ENCODE peak calls at places on chromosomes 16 and 17, in four cellular contexts. C, H, N and G are unnamed samples.
A peak's percentile ranks its signal among the peaks of the same experiment; 100 is the strongest.

GRCh38 chr16:69435977-69436729 is 11.7 kb downstream of the CYB5B start:
- DNase-seq in C (no peak), H (peak; percentile 19), N (no peak), G (no peak)

GRCh38 chr16:84360170-84360569 is 8.2 kb upstream of the ATP2C2 start:
- DNase-seq in N (no peak), H (no peak), C (no peak), G (no peak)

GRCh38 chr16:14354561-14355351 is 275.3 kb downstream of the PARN start:
- DNase-seq in H (no peak), C (no peak), N (no peak), G (no peak)

GRCh38 chr17:74806334-74806733 is 30.2 kb upstream of the NAT9 start:
- DNase-seq in H (no peak), C (no peak), N (no peak), G (no peak)

GRCh38 chr17:21089145-21089544 is 37.6 kb upstream of the DHRS7B start:
- DNase-seq in H (no peak), N (no peak), C (no peak), G (no peak)

GRCh38 chr16:49204191-49204590 is 77.4 kb downstream of the CBLN1 start:
- DNase-seq in H (no peak), C (no peak), N (no peak), G (no peak)

GRCh38 chr16:86019446-86020047 is 120.6 kb downstream of the IRF8 start:
- DNase-seq in C (no peak), H (no peak), N (no peak), G (no peak)

GRCh38 chr17:29838961-29839360 is 91.1 kb downstream of the SSH2 start:
- DNase-seq in H (no peak), C (no peak), N (peak; percentile 38), G (no peak)

GRCh38 chr16:64991011-64991410 is 130.9 kb downstream of the CDH11 start:
- DNase-seq in N (no peak), C (no peak), H (no peak), G (no peak)

GRCh38 chr17:56867948-56868376 is 34.0 kb downstream of the DGKE start:
- DNase-seq in N (no peak), C (no peak), H (no peak), G (no peak)

GRCh38 chr17:66365204-66365524 is 62.8 kb downstream of the PRKCA start:
- DNase-seq in H (no peak), N (no peak), C (no peak), G (no peak)

GRCh38 chr17:27376637-27377547 is 79.4 kb upstream of the KSR1 start:
- DNase-seq in H (no peak), C (no peak), N (no peak), G (no peak)

GRCh38 chr16:962901-963814 is 7.6 kb downstream of the LMF1 start:
- DNase-seq in C (no peak), N (peak; percentile 55), H (peak; percentile 57), G (no peak)

GRCh38 chr16:27642753-27643152 is 92.8 kb downstream of the KATNIP start:
- DNase-seq in N (no peak), H (no peak), C (no peak), G (no peak)

GRCh38 chr16:27450836-27451341 is 48.9 kb downstream of the IL21R start:
- DNase-seq in N (peak; percentile 15), H (no peak), C (no peak), G (no peak)

GRCh38 chr17:31877911-31878702 is 19.1 kb upstream of the COPRS start:
- DNase-seq in N (no peak), C (no peak), H (no peak), G (no peak)

GRCh38 chr17:55588858-55589257 is 77.6 kb upstream of the SMIM36 start:
- DNase-seq in N (no peak), H (no peak), C (no peak), G (no peak)

GRCh38 chr17:57902800-57903759 is 52.1 kb downstream of the CUEDC1 start:
- DNase-seq in N (peak; percentile 98), C (peak; percentile 95), H (peak; percentile 90), G (peak; percentile 50)

GRCh38 chr16:67837811-67838210 is 4.3 kb upstream of the THAP11 start:
- DNase-seq in H (no peak), N (no peak), C (no peak), G (no peak)

GRCh38 chr17:18246880-18247612 is 11.5 kb downstream of the FLII start:
- DNase-seq in H (peak; percentile 87), N (peak; percentile 88), C (peak; percentile 79), G (no peak)

GRCh38 chr16:15827299-15827698 is 29.5 kb downstream of the MYH11 start:
- DNase-seq in H (peak; percentile 14), N (no peak), C (no peak), G (no peak)

GRCh38 chr16:85639529-85640253 is 26.6 kb downstream of the GSE1 start:
- DNase-seq in H (no peak), N (peak; percentile 92), C (peak; percentile 93), G (no peak)

GRCh38 chr16:52114414-52114813 is 432.5 kb downstream of the TOX3 start:
- DNase-seq in N (no peak), C (no peak), H (no peak), G (no peak)

GRCh38 chr17:75808549-75808904 is 23.9 kb downstream of the UNK start:
- DNase-seq in H (peak; percentile 18), C (no peak), N (no peak), G (no peak)
- H3K27ac ChIP-seq in H (no peak overlapping the region), C (peak overlapping the region; percentile 78), N (peak overlapping the region; percentile 36), G (no peak overlapping the region)

GRCh38 chr17:1462164-1463112 is 6.4 kb upstream of the CRK start:
- DNase-seq in N (no peak), H (no peak), C (no peak), G (no peak)
- H3K27ac ChIP-seq in N (no peak overlapping the region), H (no peak overlapping the region), C (no peak overlapping the region), G (no peak overlapping the region)

GRCh38 chr17:14202388-14203166 is 34.1 kb downstream of the CDRT15 start:
- DNase-seq in H (no peak), C (no peak), N (no peak), G (no peak)

GRCh38 chr17:14201087-14201486 is 35.6 kb downstream of the CDRT15 start:
- DNase-seq in N (no peak), H (no peak), C (no peak), G (no peak)

GRCh38 chr17:14201595-14201994 is 35.1 kb downstream of the CDRT15 start:
- DNase-seq in H (peak; percentile 81), C (no peak), N (no peak), G (no peak)

GRCh38 chr17:14198575-14198974 is 38.1 kb downstream of the CDRT15 start:
- DNase-seq in H (no peak), C (no peak), N (no peak), G (no peak)

DNA sequence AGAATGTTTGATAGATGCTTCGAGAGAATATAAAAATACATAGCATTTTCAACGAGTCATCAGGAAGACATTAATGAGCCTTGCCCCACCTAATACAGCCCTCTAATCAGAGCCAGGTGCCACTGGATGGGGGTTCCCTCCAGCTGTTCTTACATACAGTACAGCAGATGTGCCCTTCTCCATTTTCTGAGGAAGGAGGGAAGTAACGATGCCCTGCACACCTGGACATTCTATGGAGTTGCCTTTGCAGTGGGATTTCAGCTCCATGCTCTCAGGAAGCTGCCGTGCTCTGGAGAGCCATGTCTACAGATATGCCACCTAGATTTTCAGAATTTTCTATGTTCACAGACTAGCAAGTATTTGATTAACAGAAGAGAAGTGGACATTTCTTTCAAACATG is 36.3 kb downstream of the CDRT15 start:
- DNase-seq in N (no peak), H (no peak), C (no peak), G (no peak)
- H3K27ac ChIP-seq in N (no peak overlapping the region), H (no peak overlapping the region), C (no peak overlapping the region), G (no peak overlapping the region)

GRCh38 chr16:23953476-23953875 is 117.7 kb downstream of the PRKCB start:
- DNase-seq in C (no peak), H (no peak), N (no peak), G (no peak)
- H3K27ac ChIP-seq in C (no peak overlapping the region), H (no peak overlapping the region), N (no peak overlapping the region), G (no peak overlapping the region)

GRCh38 chr17:13520899-13521572 is 80.7 kb downstream of the HS3ST3A1 start:
- DNase-seq in H (no peak), C (no peak), N (no peak), G (no peak)

GRCh38 chr17:13518271-13519000 is 83.3 kb downstream of the HS3ST3A1 start:
- DNase-seq in C (no peak), N (no peak), H (no peak), G (no peak)

GRCh38 chr17:13522749-13523148 is 79.0 kb downstream of the HS3ST3A1 start:
- DNase-seq in C (no peak), H (no peak), N (no peak), G (no peak)

GRCh38 chr17:13523164-13523563 is 78.6 kb downstream of the HS3ST3A1 start:
- DNase-seq in N (no peak), H (no peak), C (no peak), G (no peak)

GRCh38 chr17:13521784-13522183 is 79.9 kb downstream of the HS3ST3A1 start:
- DNase-seq in H (no peak), C (no peak), N (no peak), G (no peak)
- H3K27ac ChIP-seq in H (no peak overlapping the region), C (no peak overlapping the region), N (no peak overlapping the region), G (no peak overlapping the region)

GRCh38 chr17:33980193-33980592 is 274.9 kb upstream of the CCL2 start:
- DNase-seq in N (no peak), C (no peak), H (no peak), G (no peak)

GRCh38 chr17:33983824-33984574 is 271.1 kb upstream of the CCL2 start:
- DNase-seq in C (no peak), N (no peak), H (no peak), G (no peak)

GRCh38 chr17:33981713-33982601 is 273.1 kb upstream of the CCL2 start:
- DNase-seq in H (no peak), C (no peak), N (no peak), G (no peak)

GRCh38 chr17:33986088-33986487 is 269.0 kb upstream of the CCL2 start:
- DNase-seq in H (no peak), N (no peak), C (no peak), G (no peak)

DNA sequence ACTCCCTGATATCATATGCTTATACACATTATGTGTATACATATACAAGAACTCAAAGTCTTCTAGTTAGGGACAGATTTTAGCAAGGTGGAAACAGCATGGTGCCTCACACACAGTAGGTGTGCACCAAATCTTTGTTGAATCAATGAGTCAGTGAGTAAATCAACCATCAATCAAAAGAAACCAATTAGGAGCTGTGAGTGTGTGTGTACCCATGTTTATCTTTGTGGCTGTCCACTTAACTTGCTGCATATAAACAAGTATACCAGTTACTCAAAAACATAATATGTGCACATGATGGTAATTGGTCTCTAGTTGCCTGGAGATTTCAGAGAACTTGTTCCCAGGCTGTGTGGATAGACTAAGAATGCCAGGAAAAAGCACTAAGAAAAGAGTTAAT is 272.2 kb upstream of the CCL2 start:
- DNase-seq in C (no peak), H (no peak), N (no peak), G (no peak)
- H3K27ac ChIP-seq in C (no peak overlapping the region), H (no peak overlapping the region), N (no peak overlapping the region), G (no peak overlapping the region)

GRCh38 chr16:54928016-54928356 is 2.7 kb upstream of the IRX5 start:
- DNase-seq in C (no peak), H (no peak), N (no peak), G (no peak)

GRCh38 chr16:54929090-54930033 is 1.3 kb upstream of the IRX5 start:
- DNase-seq in H (peak; percentile 97), C (peak; percentile 100), N (peak; percentile 100), G (peak; percentile 93)

GRCh38 chr16:54930034-54930938 is at the start of gene IRX5:
- DNase-seq in H (peak; percentile 86), N (peak; percentile 90), C (peak; percentile 96), G (peak; percentile 57)

GRCh38 chr16:54927125-54928015 is 3.3 kb upstream of the IRX5 start:
- DNase-seq in N (no peak), H (no peak), C (no peak), G (no peak)

GRCh38 chr16:54928421-54929089 is 2.1 kb upstream of the IRX5 start:
- DNase-seq in N (peak; percentile 84), H (peak; percentile 89), C (peak; percentile 85), G (no peak)
- H3K27ac ChIP-seq in N (no peak overlapping the region), H (no peak overlapping the region), C (peak overlapping the region; percentile 97), G (no peak overlapping the region)